ENCODE peak calls at places on chromosomes 5 and 9, in eight cellular contexts. C, D, X, V, P, L, Z and O are unnamed samples.

GRCh38 chr5:35668794-35669193 is 51.1 kb downstream of the SPEF2 start:
- DNase-seq in L (no peak), P (no peak), Z (no peak), D (no peak), V (no peak), X (no peak), C (no peak), O (no peak)

GRCh38 chr9:114183006-114183405 is 27.7 kb downstream of the COL27A1 start:
- DNase-seq in X (no peak), C (no peak), Z (no peak), D (no peak), L (no peak), P (peak), V (no peak), O (no peak)

GRCh38 chr5:5755888-5756287 is 333.4 kb downstream of the ICE1 start:
- DNase-seq in L (no peak), V (no peak), P (no peak), X (no peak), C (no peak), D (no peak), Z (no peak), O (no peak)

GRCh38 chr5:130102995-130103394 is 198.7 kb downstream of the CHSY3 start:
- DNase-seq in V (no peak), C (no peak), P (no peak), D (no peak), Z (no peak), L (no peak), X (no peak), O (no peak)

GRCh38 chr5:1883120-1883924 is 597 bp upstream of the IRX4 start:
- DNase-seq in P (no peak), D (no peak), Z (no peak), V (no peak), C (no peak), X (peak), L (no peak), O (no peak)

GRCh38 chr5:64872044-64872443 is 103.3 kb downstream of the CWC27 start:
- DNase-seq in D (no peak), L (no peak), C (no peak), P (no peak), X (no peak), V (no peak), Z (peak), O (peak)

GRCh38 chr9:281753-282645 is 67.3 kb downstream of the DOCK8 start:
- DNase-seq in X (no peak), Z (no peak), D (no peak), V (no peak), L (no peak), C (no peak), P (no peak), O (no peak)

GRCh38 chr9:14321517-14322125 is 7.7 kb upstream of the NFIB start:
- DNase-seq in V (no peak), P (no peak), X (no peak), L (no peak), C (no peak), D (no peak), Z (peak), O (no peak)

GRCh38 chr9:133844876-133845658 is 106.9 kb upstream of the SARDH start:
- DNase-seq in D (no peak), P (peak), C (peak), Z (peak), V (peak), L (peak), X (no peak), O (no peak)

GRCh38 chr5:125046838-125047237 is 300.4 kb upstream of the ZNF608 start:
- DNase-seq in P (no peak), Z (no peak), X (no peak), C (no peak), V (no peak), L (no peak), D (no peak), O (no peak)

GRCh38 chr5:80109549-80110478 is 74.7 kb downstream of the THBS4 start:
- DNase-seq in L (no peak), Z (no peak), D (no peak), C (no peak), V (no peak), P (no peak), X (peak), O (no peak)

GRCh38 chr5:145811834-145812625 is 23.1 kb downstream of the PRELID2 start:
- DNase-seq in L (peak), C (peak), X (no peak), Z (peak), P (no peak), V (peak), D (no peak), O (peak)

GRCh38 chr5:78779771-78780616 is 131.4 kb upstream of the LHFPL2 start:
- DNase-seq in L (no peak), X (no peak), P (no peak), V (peak), C (no peak), D (peak), Z (peak), O (peak)

GRCh38 chr5:152542741-152543140 is 137.7 kb upstream of the NMUR2 start:
- DNase-seq in V (peak), Z (peak), X (peak), L (no peak), D (no peak), P (no peak), C (no peak), O (peak)

GRCh38 chr9:118094387-118094786 is 390.2 kb downstream of the TLR4 start:
- DNase-seq in X (no peak), P (no peak), D (no peak), V (no peak), L (no peak), Z (no peak), C (no peak), O (no peak)

GRCh38 chr9:89054865-89055495 is 63.7 kb downstream of the S1PR3 start:
- DNase-seq in C (no peak), L (no peak), Z (no peak), D (no peak), V (no peak), P (no peak), X (no peak), O (no peak)

DNA sequence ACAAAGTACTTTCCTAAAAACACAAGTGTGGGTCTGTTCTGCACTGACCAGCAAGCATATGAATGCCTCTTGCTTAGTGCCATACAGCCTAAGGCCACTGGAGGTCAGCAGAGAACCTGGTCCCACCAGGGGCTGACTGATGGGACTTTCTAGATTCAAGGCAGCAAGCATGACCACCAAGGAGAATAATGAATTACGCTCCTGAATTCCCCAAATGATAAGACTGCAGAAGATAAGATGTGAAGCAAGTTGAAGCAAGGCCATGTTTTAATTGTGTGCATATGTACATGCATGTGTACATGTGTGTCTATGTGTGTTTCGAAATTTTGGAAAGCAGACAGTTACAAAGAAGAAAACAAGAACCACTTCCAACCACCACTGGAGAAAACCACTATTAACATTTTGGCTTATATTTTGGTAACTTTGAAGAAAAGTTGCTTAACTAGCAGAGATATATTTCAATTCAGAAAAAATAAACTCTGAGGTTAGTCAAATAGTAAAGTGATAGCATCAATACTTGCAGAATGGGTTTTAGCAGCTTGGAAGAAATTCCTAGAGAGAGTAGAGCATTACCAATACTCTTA is 70.5 kb downstream of the ERP44 start:
- DNase-seq in Z (peak), L (peak), D (peak), P (peak), C (peak), X (peak), V (peak), O (peak)
- TF ChIP-seq CTCF in Z (peak), L (peak), D (peak), P (peak), C (no peak), X (peak), V (peak), O (peak)

GRCh38 chr9:123544007-123544827 is 188.2 kb downstream of the CRB2 start:
- DNase-seq in L (peak), X (peak), Z (peak), P (no peak), C (peak), D (no peak), V (peak), O (peak)
- TF ChIP-seq CTCF in L (peak), X (peak), Z (peak), P (peak), C (peak), D (peak), V (peak), O (peak)

GRCh38 chr9:83062653-83063527 is at the start of gene RASEF:
- DNase-seq in X (peak), D (no peak), V (peak), Z (no peak), C (peak), P (peak), L (peak), O (no peak)
- TF ChIP-seq CTCF in X (no peak), D (no peak), V (no peak), Z (no peak), C (no peak), P (no peak), L (peak), O (peak)

GRCh38 chr9:124764774-124765438 is 6.2 kb downstream of the NR6A1 start:
- DNase-seq in P (no peak), D (no peak), V (peak), X (no peak), L (no peak), Z (no peak), C (no peak), O (no peak)
- TF ChIP-seq CTCF in P (no peak), D (peak), V (peak), X (peak), L (no peak), Z (peak), C (peak), O (peak)

GRCh38 chr5:112691758-112692157 is 45.9 kb upstream of the APC start:
- DNase-seq in X (no peak), Z (peak), C (no peak), L (peak), D (no peak), V (peak), P (no peak), O (no peak)
- TF ChIP-seq CTCF in X (no peak), Z (peak), C (no peak), L (no peak), D (peak), V (peak), P (no peak), O (peak)